ENCODE peak calls at places on chromosomes 5 and 9, in nine cellular contexts. One of them, this sample, is unnamed.

GRCh38 chr9:136368190-136368589 is 4.6 kb upstream of the DNLZ start:
- DNase-seq in cardiac fibroblast: no peak
- DNase-seq in CD8-positive, alpha-beta T cell: no peak
- DNase-seq in GM06990: no peak
- DNase-seq in left lung: no peak
- DNase-seq in bronchial epithelial cell: no peak
- DNase-seq in IMR-90: no peak
- DNase-seq in lower leg skin: no peak
- DNase-seq in vagina: no peak
- DNase-seq in this sample: no peak

GRCh38 chr5:112419596-112420110 is 576 bp upstream of the EPB41L4A start:
- DNase-seq in IMR-90: no peak
- DNase-seq in vagina: no peak
- DNase-seq in left lung: peak; percentile 85
- DNase-seq in lower leg skin: peak; percentile 49
- DNase-seq in CD8-positive, alpha-beta T cell: no peak
- DNase-seq in bronchial epithelial cell: peak; percentile 51
- DNase-seq in cardiac fibroblast: peak; percentile 69
- DNase-seq in GM06990: peak; percentile 40
- DNase-seq in this sample: peak; percentile 32

GRCh38 chr5:126462239-126463014 is 39.2 kb downstream of the GRAMD2B start:
- DNase-seq in lower leg skin: no peak
- DNase-seq in bronchial epithelial cell: peak; percentile 72
- DNase-seq in IMR-90: peak; percentile 40
- DNase-seq in CD8-positive, alpha-beta T cell: no peak
- DNase-seq in left lung: no peak
- DNase-seq in vagina: no peak
- DNase-seq in cardiac fibroblast: peak; percentile 64
- DNase-seq in GM06990: no peak
- DNase-seq in this sample: no peak

GRCh38 chr9:137777761-137778160 is 99.8 kb upstream of the CACNA1B start:
- DNase-seq in vagina: no peak
- DNase-seq in cardiac fibroblast: no peak
- DNase-seq in IMR-90: no peak
- DNase-seq in bronchial epithelial cell: no peak
- DNase-seq in CD8-positive, alpha-beta T cell: no peak
- DNase-seq in left lung: no peak
- DNase-seq in GM06990: no peak
- DNase-seq in lower leg skin: no peak
- DNase-seq in this sample: no peak

GRCh38 chr9:129923589-129923988 is 88.3 kb downstream of the USP20 start:
- DNase-seq in lower leg skin: no peak
- DNase-seq in GM06990: no peak
- DNase-seq in CD8-positive, alpha-beta T cell: no peak
- DNase-seq in left lung: no peak
- DNase-seq in bronchial epithelial cell: no peak
- DNase-seq in vagina: no peak
- DNase-seq in IMR-90: no peak
- DNase-seq in cardiac fibroblast: no peak
- DNase-seq in this sample: no peak

GRCh38 chr5:100818340-100818739 is 84.7 kb downstream of the ST8SIA4 start:
- DNase-seq in IMR-90: no peak
- DNase-seq in left lung: no peak
- DNase-seq in CD8-positive, alpha-beta T cell: no peak
- DNase-seq in GM06990: no peak
- DNase-seq in vagina: no peak
- DNase-seq in cardiac fibroblast: no peak
- DNase-seq in bronchial epithelial cell: no peak
- DNase-seq in lower leg skin: no peak
- DNase-seq in this sample: no peak

GRCh38 chr5:143624465-143624864 is 187.5 kb upstream of the HMHB1 start:
- DNase-seq in IMR-90: no peak
- DNase-seq in lower leg skin: no peak
- DNase-seq in vagina: no peak
- DNase-seq in left lung: no peak
- DNase-seq in bronchial epithelial cell: no peak
- DNase-seq in cardiac fibroblast: no peak
- DNase-seq in GM06990: no peak
- DNase-seq in CD8-positive, alpha-beta T cell: no peak
- DNase-seq in this sample: no peak

GRCh38 chr9:135100241-135101067 is 13.0 kb downstream of the OLFM1 start:
- DNase-seq in IMR-90: no peak
- DNase-seq in lower leg skin: no peak
- DNase-seq in GM06990: no peak
- DNase-seq in cardiac fibroblast: no peak
- DNase-seq in left lung: no peak
- DNase-seq in vagina: no peak
- DNase-seq in CD8-positive, alpha-beta T cell: no peak
- DNase-seq in bronchial epithelial cell: no peak
- DNase-seq in this sample: no peak

GRCh38 chr9:126321742-126322141 is 4.9 kb upstream of the MVB12B start:
- DNase-seq in lower leg skin: no peak
- DNase-seq in GM06990: no peak
- DNase-seq in left lung: no peak
- DNase-seq in vagina: no peak
- DNase-seq in CD8-positive, alpha-beta T cell: no peak
- DNase-seq in cardiac fibroblast: no peak
- DNase-seq in bronchial epithelial cell: no peak
- DNase-seq in IMR-90: no peak
- DNase-seq in this sample: no peak

GRCh38 chr9:108056805-108057386 is 567.3 kb upstream of the KLF4 start:
- DNase-seq in GM06990: no peak
- DNase-seq in vagina: no peak
- DNase-seq in bronchial epithelial cell: peak; percentile 94
- DNase-seq in left lung: no peak
- DNase-seq in IMR-90: peak; percentile 88
- DNase-seq in lower leg skin: no peak
- DNase-seq in cardiac fibroblast: peak; percentile 43
- DNase-seq in CD8-positive, alpha-beta T cell: no peak
- DNase-seq in this sample: peak; percentile 74

GRCh38 chr5:122170630-122171029 is 41.3 kb downstream of the ZNF474 start:
- DNase-seq in GM06990: no peak
- DNase-seq in lower leg skin: no peak
- DNase-seq in cardiac fibroblast: peak; percentile 59
- DNase-seq in left lung: no peak
- DNase-seq in bronchial epithelial cell: peak; percentile 76
- DNase-seq in IMR-90: peak; percentile 50
- DNase-seq in vagina: no peak
- DNase-seq in CD8-positive, alpha-beta T cell: no peak
- DNase-seq in this sample: peak; percentile 44

GRCh38 chr5:45274241-45274640 is 421.9 kb downstream of the HCN1 start:
- DNase-seq in CD8-positive, alpha-beta T cell: no peak
- DNase-seq in GM06990: no peak
- DNase-seq in bronchial epithelial cell: no peak
- DNase-seq in cardiac fibroblast: no peak
- DNase-seq in left lung: no peak
- DNase-seq in IMR-90: no peak
- DNase-seq in lower leg skin: no peak
- DNase-seq in vagina: no peak
- DNase-seq in this sample: no peak

GRCh38 chr9:35912791-35913400 is 3.6 kb downstream of the SPAAR start:
- DNase-seq in left lung: no peak
- DNase-seq in vagina: no peak
- DNase-seq in IMR-90: no peak
- DNase-seq in CD8-positive, alpha-beta T cell: no peak
- DNase-seq in cardiac fibroblast: no peak
- DNase-seq in bronchial epithelial cell: no peak
- DNase-seq in lower leg skin: no peak
- DNase-seq in GM06990: no peak
- DNase-seq in this sample: no peak

GRCh38 chr9:35909687-35910612 is 660 bp downstream of the SPAAR start:
- DNase-seq in vagina: no peak
- DNase-seq in GM06990: no peak
- DNase-seq in lower leg skin: no peak
- DNase-seq in bronchial epithelial cell: no peak
- DNase-seq in cardiac fibroblast: peak; percentile 47
- DNase-seq in CD8-positive, alpha-beta T cell: no peak
- DNase-seq in left lung: no peak
- DNase-seq in IMR-90: no peak
- DNase-seq in this sample: no peak

GRCh38 chr9:35911690-35912089 is 2.4 kb downstream of the SPAAR start:
- DNase-seq in lower leg skin: no peak
- DNase-seq in bronchial epithelial cell: no peak
- DNase-seq in IMR-90: no peak
- DNase-seq in cardiac fibroblast: no peak
- DNase-seq in vagina: no peak
- DNase-seq in GM06990: no peak
- DNase-seq in left lung: no peak
- DNase-seq in CD8-positive, alpha-beta T cell: no peak
- DNase-seq in this sample: no peak

GRCh38 chr9:35909274-35909673 is at the start of gene SPAAR:
- DNase-seq in bronchial epithelial cell: no peak
- DNase-seq in lower leg skin: no peak
- DNase-seq in vagina: no peak
- DNase-seq in cardiac fibroblast: no peak
- DNase-seq in IMR-90: no peak
- DNase-seq in left lung: no peak
- DNase-seq in CD8-positive, alpha-beta T cell: no peak
- DNase-seq in GM06990: no peak
- DNase-seq in this sample: no peak

GRCh38 chr9:35910613-35911488 is 1.6 kb downstream of the SPAAR start:
- DNase-seq in lower leg skin: no peak
- DNase-seq in CD8-positive, alpha-beta T cell: peak; percentile 28
- DNase-seq in IMR-90: peak; percentile 52
- DNase-seq in GM06990: no peak
- DNase-seq in cardiac fibroblast: peak; percentile 79
- DNase-seq in vagina: no peak
- DNase-seq in left lung: no peak
- DNase-seq in bronchial epithelial cell: peak; percentile 65
- DNase-seq in this sample: peak; percentile 72
- H3K4me3 ChIP-seq in lower leg skin: no peak overlapping the region
- H3K4me3 ChIP-seq in CD8-positive, alpha-beta T cell: no peak overlapping the region
- H3K4me3 ChIP-seq in IMR-90: no peak overlapping the region
- H3K4me3 ChIP-seq in GM06990: no peak overlapping the region
- H3K4me3 ChIP-seq in cardiac fibroblast: peak overlapping the region; percentile 40
- H3K4me3 ChIP-seq in vagina: no peak overlapping the region
- H3K4me3 ChIP-seq in left lung: peak overlapping the region; percentile 30
- H3K4me3 ChIP-seq in bronchial epithelial cell: no peak overlapping the region
- H3K4me3 ChIP-seq in this sample: no peak overlapping the region

GRCh38 chr9:127398715-127399400 is 1.9 kb downstream of the SLC2A8 start:
- DNase-seq in cardiac fibroblast: no peak
- DNase-seq in lower leg skin: no peak
- DNase-seq in bronchial epithelial cell: no peak
- DNase-seq in vagina: no peak
- DNase-seq in IMR-90: no peak
- DNase-seq in left lung: no peak
- DNase-seq in CD8-positive, alpha-beta T cell: no peak
- DNase-seq in GM06990: no peak
- DNase-seq in this sample: no peak
- H3K4me3 ChIP-seq in cardiac fibroblast: no peak overlapping the region
- H3K4me3 ChIP-seq in lower leg skin: no peak overlapping the region
- H3K4me3 ChIP-seq in bronchial epithelial cell: no peak overlapping the region
- H3K4me3 ChIP-seq in vagina: peak overlapping the region; percentile 60
- H3K4me3 ChIP-seq in IMR-90: no peak overlapping the region
- H3K4me3 ChIP-seq in left lung: peak overlapping the region; percentile 80
- H3K4me3 ChIP-seq in CD8-positive, alpha-beta T cell: no peak overlapping the region
- H3K4me3 ChIP-seq in GM06990: no peak overlapping the region
- H3K4me3 ChIP-seq in this sample: no peak overlapping the region

GRCh38 chr9:33289501-33289900 is 815 bp upstream of the NFX1 start:
- DNase-seq in IMR-90: no peak
- DNase-seq in CD8-positive, alpha-beta T cell: peak; percentile 15
- DNase-seq in left lung: no peak
- DNase-seq in cardiac fibroblast: peak; percentile 29
- DNase-seq in lower leg skin: peak; percentile 26
- DNase-seq in bronchial epithelial cell: no peak
- DNase-seq in vagina: no peak
- DNase-seq in GM06990: no peak
- DNase-seq in this sample: peak; percentile 9
- H3K4me3 ChIP-seq in IMR-90: no peak overlapping the region
- H3K4me3 ChIP-seq in CD8-positive, alpha-beta T cell: peak overlapping the region; percentile 55
- H3K4me3 ChIP-seq in left lung: peak overlapping the region; percentile 83
- H3K4me3 ChIP-seq in cardiac fibroblast: peak overlapping the region; percentile 85
- H3K4me3 ChIP-seq in lower leg skin: no peak overlapping the region
- H3K4me3 ChIP-seq in bronchial epithelial cell: peak overlapping the region; percentile 76
- H3K4me3 ChIP-seq in vagina: peak overlapping the region; percentile 73
- H3K4me3 ChIP-seq in GM06990: peak overlapping the region; percentile 85
- H3K4me3 ChIP-seq in this sample: peak overlapping the region; percentile 86

GRCh38 chr5:74201334-74202081 is 439.0 kb downstream of the ENC1 start:
- DNase-seq in IMR-90: peak; percentile 51
- DNase-seq in left lung: no peak
- DNase-seq in cardiac fibroblast: peak; percentile 23
- DNase-seq in CD8-positive, alpha-beta T cell: no peak
- DNase-seq in GM06990: peak; percentile 69
- DNase-seq in bronchial epithelial cell: peak; percentile 69
- DNase-seq in lower leg skin: no peak
- DNase-seq in vagina: no peak
- DNase-seq in this sample: peak; percentile 72
- H3K4me3 ChIP-seq in IMR-90: no peak overlapping the region
- H3K4me3 ChIP-seq in left lung: no peak overlapping the region
- H3K4me3 ChIP-seq in cardiac fibroblast: no peak overlapping the region
- H3K4me3 ChIP-seq in CD8-positive, alpha-beta T cell: no peak overlapping the region
- H3K4me3 ChIP-seq in GM06990: no peak overlapping the region
- H3K4me3 ChIP-seq in bronchial epithelial cell: no peak overlapping the region
- H3K4me3 ChIP-seq in lower leg skin: no peak overlapping the region
- H3K4me3 ChIP-seq in vagina: no peak overlapping the region
- H3K4me3 ChIP-seq in this sample: no peak overlapping the region

DNA sequence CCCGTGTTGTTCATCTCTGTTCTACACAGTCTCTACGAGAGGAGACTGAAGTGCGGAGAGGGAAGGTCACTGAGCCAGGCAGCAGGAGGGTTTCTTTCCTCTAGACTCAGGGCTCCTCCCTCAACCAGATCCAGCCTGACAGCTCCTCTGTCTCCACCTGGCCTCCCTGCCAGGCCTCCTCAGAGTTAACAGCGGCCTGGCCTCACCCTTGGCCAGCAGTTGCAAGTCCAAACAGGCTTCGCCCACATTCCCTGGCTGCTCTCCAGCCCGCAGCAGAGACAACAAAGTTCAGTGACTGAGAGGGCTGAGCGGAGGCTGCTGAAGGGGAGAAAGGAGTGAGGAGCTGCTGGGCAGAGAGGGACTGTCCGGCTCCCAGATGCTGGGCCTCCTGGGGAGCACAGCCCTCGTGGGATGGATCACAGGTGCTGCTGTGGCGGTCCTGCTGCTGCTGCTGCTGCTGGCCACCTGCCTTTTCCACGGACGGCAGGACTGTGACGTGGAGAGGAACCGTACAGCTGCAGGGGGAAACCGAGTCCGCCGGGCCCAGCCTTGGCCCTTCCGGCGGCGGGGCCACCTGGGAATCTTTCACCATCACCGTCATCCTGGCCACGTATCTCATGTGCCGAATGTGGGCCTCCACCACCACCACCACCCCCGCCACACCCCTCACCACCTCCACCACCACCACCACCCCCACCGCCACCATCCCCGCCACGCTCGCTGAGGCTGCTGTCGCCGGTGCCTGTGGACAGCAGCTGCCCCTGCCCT is at the start of gene HRCT1:
- DNase-seq in IMR-90: peak; percentile 94
- DNase-seq in vagina: no peak
- DNase-seq in CD8-positive, alpha-beta T cell: no peak
- DNase-seq in bronchial epithelial cell: peak; percentile 94
- DNase-seq in GM06990: no peak
- DNase-seq in lower leg skin: peak; percentile 87
- DNase-seq in left lung: peak; percentile 92
- DNase-seq in cardiac fibroblast: peak; percentile 98
- DNase-seq in this sample: peak; percentile 97
- H3K4me3 ChIP-seq in IMR-90: no peak within 1 kb of the TSS
- H3K4me3 ChIP-seq in vagina: peak within 1 kb of the TSS; percentile 31
- H3K4me3 ChIP-seq in CD8-positive, alpha-beta T cell: no peak within 1 kb of the TSS
- H3K4me3 ChIP-seq in bronchial epithelial cell: no peak within 1 kb of the TSS
- H3K4me3 ChIP-seq in GM06990: no peak within 1 kb of the TSS
- H3K4me3 ChIP-seq in lower leg skin: no peak within 1 kb of the TSS
- H3K4me3 ChIP-seq in left lung: no peak within 1 kb of the TSS
- H3K4me3 ChIP-seq in cardiac fibroblast: peak within 1 kb of the TSS; percentile 42
- H3K4me3 ChIP-seq in this sample: no peak within 1 kb of the TSS